ENCODE peak calls at places on chromosomes 11 and 22, in eight cellular contexts. One of them, this sample, is unnamed.
A peak's percentile ranks its signal among the peaks of the same experiment; 100 is the strongest.

GRCh38 chr22:46241397-46242007 is 8.6 kb downstream of the CDPF1 start:
- DNase-seq in NCI-H1694 treated with DMSO at 0.1 percent for 48 hours: no peak
- DNase-seq in A549: no peak
- DNase-seq in NAMALWA: no peak
- DNase-seq in heart left ventricle: no peak
- DNase-seq in ELF-1: no peak
- DNase-seq in cardiac fibroblast: no peak
- DNase-seq in GM12865: no peak
- DNase-seq in this sample: no peak

GRCh38 chr22:38849816-38850215 is 6.0 kb upstream of the NPTXR start:
- DNase-seq in cardiac fibroblast: no peak
- DNase-seq in GM12865: no peak
- DNase-seq in NAMALWA: no peak
- DNase-seq in NCI-H1694 treated with DMSO at 0.1 percent for 48 hours: no peak
- DNase-seq in heart left ventricle: no peak
- DNase-seq in ELF-1: no peak
- DNase-seq in A549: no peak
- DNase-seq in this sample: no peak

GRCh38 chr11:120180571-120181445 is 30.0 kb upstream of the OAF start:
- DNase-seq in NAMALWA: no peak
- DNase-seq in A549: no peak
- DNase-seq in ELF-1: peak; percentile 57
- DNase-seq in NCI-H1694 treated with DMSO at 0.1 percent for 48 hours: no peak
- DNase-seq in cardiac fibroblast: peak; percentile 56
- DNase-seq in heart left ventricle: peak; percentile 66
- DNase-seq in GM12865: no peak
- DNase-seq in this sample: no peak

GRCh38 chr11:94602430-94603372 is 35.5 kb downstream of the PIWIL4 start:
- DNase-seq in heart left ventricle: peak; percentile 60
- DNase-seq in cardiac fibroblast: peak; percentile 75
- DNase-seq in NAMALWA: peak; percentile 80
- DNase-seq in NCI-H1694 treated with DMSO at 0.1 percent for 48 hours: no peak
- DNase-seq in GM12865: peak; percentile 70
- DNase-seq in ELF-1: peak; percentile 65
- DNase-seq in A549: peak; percentile 28
- DNase-seq in this sample: no peak

GRCh38 chr22:30947163-30947820 is 21.3 kb downstream of the MORC2 start:
- DNase-seq in heart left ventricle: no peak
- DNase-seq in NCI-H1694 treated with DMSO at 0.1 percent for 48 hours: no peak
- DNase-seq in cardiac fibroblast: peak; percentile 6
- DNase-seq in NAMALWA: no peak
- DNase-seq in GM12865: no peak
- DNase-seq in ELF-1: peak; percentile 51
- DNase-seq in A549: no peak
- DNase-seq in this sample: no peak

GRCh38 chr11:10654211-10655150 is 39.1 kb downstream of the IRAG1 start:
- DNase-seq in heart left ventricle: no peak
- DNase-seq in NCI-H1694 treated with DMSO at 0.1 percent for 48 hours: peak; percentile 52
- DNase-seq in NAMALWA: peak; percentile 74
- DNase-seq in cardiac fibroblast: peak; percentile 84
- DNase-seq in GM12865: peak; percentile 81
- DNase-seq in ELF-1: no peak
- DNase-seq in A549: peak; percentile 35
- DNase-seq in this sample: no peak

GRCh38 chr22:30314918-30315317 is 11.8 kb downstream of the TBC1D10A start:
- DNase-seq in ELF-1: peak; percentile 42
- DNase-seq in cardiac fibroblast: no peak
- DNase-seq in GM12865: peak; percentile 87
- DNase-seq in NAMALWA: no peak
- DNase-seq in heart left ventricle: no peak
- DNase-seq in A549: no peak
- DNase-seq in NCI-H1694 treated with DMSO at 0.1 percent for 48 hours: no peak
- DNase-seq in this sample: no peak

GRCh38 chr11:67646535-67647336 is 3.8 kb downstream of the ACY3 start:
- DNase-seq in A549: no peak
- DNase-seq in GM12865: peak; percentile 86
- DNase-seq in NCI-H1694 treated with DMSO at 0.1 percent for 48 hours: no peak
- DNase-seq in heart left ventricle: peak; percentile 60
- DNase-seq in cardiac fibroblast: no peak
- DNase-seq in NAMALWA: peak; percentile 80
- DNase-seq in ELF-1: no peak
- DNase-seq in this sample: no peak

GRCh38 chr22:49532831-49533802 is 294.6 kb downstream of the BRD1 start:
- DNase-seq in heart left ventricle: no peak
- DNase-seq in GM12865: no peak
- DNase-seq in A549: no peak
- DNase-seq in NAMALWA: no peak
- DNase-seq in ELF-1: no peak
- DNase-seq in cardiac fibroblast: no peak
- DNase-seq in NCI-H1694 treated with DMSO at 0.1 percent for 48 hours: no peak
- DNase-seq in this sample: no peak

GRCh38 chr11:83127309-83127636 is 29.7 kb upstream of the PCF11 start:
- DNase-seq in A549: no peak
- DNase-seq in heart left ventricle: no peak
- DNase-seq in NCI-H1694 treated with DMSO at 0.1 percent for 48 hours: no peak
- DNase-seq in NAMALWA: no peak
- DNase-seq in GM12865: no peak
- DNase-seq in cardiac fibroblast: no peak
- DNase-seq in ELF-1: no peak
- DNase-seq in this sample: no peak

GRCh38 chr11:134639586-134640330 is 227.7 kb upstream of the B3GAT1 start:
- DNase-seq in A549: no peak
- DNase-seq in ELF-1: no peak
- DNase-seq in heart left ventricle: no peak
- DNase-seq in NAMALWA: no peak
- DNase-seq in GM12865: no peak
- DNase-seq in NCI-H1694 treated with DMSO at 0.1 percent for 48 hours: no peak
- DNase-seq in cardiac fibroblast: no peak
- DNase-seq in this sample: no peak

GRCh38 chr11:111206472-111206871 is 39.1 kb upstream of the POU2AF2 start:
- DNase-seq in NCI-H1694 treated with DMSO at 0.1 percent for 48 hours: no peak
- DNase-seq in cardiac fibroblast: peak; percentile 68
- DNase-seq in NAMALWA: no peak
- DNase-seq in ELF-1: no peak
- DNase-seq in GM12865: no peak
- DNase-seq in A549: peak; percentile 8
- DNase-seq in heart left ventricle: no peak
- DNase-seq in this sample: peak; percentile 70

GRCh38 chr11:908273-908672 is 2.3 kb downstream of the CHID1 start:
- DNase-seq in GM12865: no peak
- DNase-seq in NCI-H1694 treated with DMSO at 0.1 percent for 48 hours: no peak
- DNase-seq in A549: no peak
- DNase-seq in cardiac fibroblast: no peak
- DNase-seq in ELF-1: peak; percentile 41
- DNase-seq in heart left ventricle: no peak
- DNase-seq in NAMALWA: no peak
- DNase-seq in this sample: no peak

GRCh38 chr11:112294688-112295340 is 34.2 kb upstream of the PLET1 start:
- DNase-seq in NCI-H1694 treated with DMSO at 0.1 percent for 48 hours: no peak
- DNase-seq in A549: no peak
- DNase-seq in NAMALWA: no peak
- DNase-seq in heart left ventricle: no peak
- DNase-seq in cardiac fibroblast: no peak
- DNase-seq in GM12865: no peak
- DNase-seq in ELF-1: no peak
- DNase-seq in this sample: no peak

GRCh38 chr11:86670179-86670578 is 2.2 kb downstream of the ME3 start:
- DNase-seq in A549: no peak
- DNase-seq in heart left ventricle: no peak
- DNase-seq in cardiac fibroblast: peak; percentile 72
- DNase-seq in ELF-1: no peak
- DNase-seq in GM12865: no peak
- DNase-seq in NCI-H1694 treated with DMSO at 0.1 percent for 48 hours: no peak
- DNase-seq in NAMALWA: no peak
- DNase-seq in this sample: no peak

GRCh38 chr11:95081010-95081409 is 8.6 kb upstream of the ENDOD1 start:
- DNase-seq in GM12865: no peak
- DNase-seq in A549: no peak
- DNase-seq in NAMALWA: no peak
- DNase-seq in heart left ventricle: no peak
- DNase-seq in NCI-H1694 treated with DMSO at 0.1 percent for 48 hours: no peak
- DNase-seq in cardiac fibroblast: no peak
- DNase-seq in ELF-1: no peak
- DNase-seq in this sample: no peak

GRCh38 chr11:67027943-67028542 is 5.1 kb downstream of the SYT12 start:
- DNase-seq in ELF-1: peak; percentile 59
- DNase-seq in heart left ventricle: no peak
- DNase-seq in NCI-H1694 treated with DMSO at 0.1 percent for 48 hours: no peak
- DNase-seq in A549: no peak
- DNase-seq in GM12865: peak; percentile 76
- DNase-seq in cardiac fibroblast: no peak
- DNase-seq in NAMALWA: peak; percentile 87
- DNase-seq in this sample: no peak

GRCh38 chr11:105265859-105266258 is 126.3 kb upstream of the CARD18 start:
- DNase-seq in GM12865: no peak
- DNase-seq in cardiac fibroblast: peak; percentile 38
- DNase-seq in ELF-1: no peak
- DNase-seq in NCI-H1694 treated with DMSO at 0.1 percent for 48 hours: no peak
- DNase-seq in A549: no peak
- DNase-seq in NAMALWA: no peak
- DNase-seq in heart left ventricle: no peak
- DNase-seq in this sample: no peak

GRCh38 chr22:23402275-23403151 is 177.6 kb downstream of the IGLL1 start:
- DNase-seq in heart left ventricle: no peak
- DNase-seq in GM12865: peak; percentile 71
- DNase-seq in ELF-1: peak; percentile 87
- DNase-seq in NCI-H1694 treated with DMSO at 0.1 percent for 48 hours: no peak
- DNase-seq in A549: peak; percentile 48
- DNase-seq in NAMALWA: peak; percentile 87
- DNase-seq in cardiac fibroblast: peak; percentile 56
- DNase-seq in this sample: peak; percentile 73

GRCh38 chr22:29716814-29717213 is 3.0 kb upstream of the CABP7 start:
- DNase-seq in NAMALWA: peak; percentile 62
- DNase-seq in heart left ventricle: no peak
- DNase-seq in ELF-1: peak; percentile 88
- DNase-seq in GM12865: peak; percentile 54
- DNase-seq in cardiac fibroblast: peak; percentile 84
- DNase-seq in NCI-H1694 treated with DMSO at 0.1 percent for 48 hours: no peak
- DNase-seq in A549: no peak
- DNase-seq in this sample: peak; percentile 84

GRCh38 chr11:120532511-120533196 is 21.1 kb downstream of the GRIK4 start:
- DNase-seq in ELF-1: peak; percentile 42
- DNase-seq in GM12865: no peak
- DNase-seq in NCI-H1694 treated with DMSO at 0.1 percent for 48 hours: no peak
- DNase-seq in NAMALWA: no peak
- DNase-seq in cardiac fibroblast: peak; percentile 41
- DNase-seq in A549: no peak
- DNase-seq in heart left ventricle: no peak
- DNase-seq in this sample: peak; percentile 69

GRCh38 chr22:38298312-38299000 is 18.8 kb downstream of the CSNK1E start:
- DNase-seq in A549: no peak
- DNase-seq in GM12865: peak; percentile 54
- DNase-seq in NAMALWA: peak; percentile 30
- DNase-seq in ELF-1: peak; percentile 90
- DNase-seq in NCI-H1694 treated with DMSO at 0.1 percent for 48 hours: no peak
- DNase-seq in cardiac fibroblast: peak; percentile 94
- DNase-seq in heart left ventricle: no peak
- DNase-seq in this sample: no peak

GRCh38 chr11:132604446-132604845 is 927.9 kb downstream of the OPCML start:
- DNase-seq in cardiac fibroblast: peak; percentile 38
- DNase-seq in NCI-H1694 treated with DMSO at 0.1 percent for 48 hours: no peak
- DNase-seq in ELF-1: no peak
- DNase-seq in NAMALWA: no peak
- DNase-seq in heart left ventricle: no peak
- DNase-seq in A549: no peak
- DNase-seq in GM12865: no peak
- DNase-seq in this sample: peak; percentile 19

GRCh38 chr22:32858121-32858703 is 56.7 kb downstream of the TIMP3 start:
- DNase-seq in NAMALWA: no peak
- DNase-seq in cardiac fibroblast: no peak
- DNase-seq in GM12865: no peak
- DNase-seq in NCI-H1694 treated with DMSO at 0.1 percent for 48 hours: no peak
- DNase-seq in heart left ventricle: no peak
- DNase-seq in ELF-1: no peak
- DNase-seq in A549: no peak
- DNase-seq in this sample: no peak

GRCh38 chr11:1569251-1569780 is 2.8 kb downstream of the DUSP8 start:
- DNase-seq in NCI-H1694 treated with DMSO at 0.1 percent for 48 hours: no peak
- DNase-seq in cardiac fibroblast: no peak
- DNase-seq in A549: no peak
- DNase-seq in GM12865: no peak
- DNase-seq in heart left ventricle: no peak
- DNase-seq in NAMALWA: no peak
- DNase-seq in ELF-1: peak; percentile 5
- DNase-seq in this sample: no peak

GRCh38 chr11:127632971-127633680 is 632.6 kb upstream of the KIRREL3 start:
- DNase-seq in NCI-H1694 treated with DMSO at 0.1 percent for 48 hours: no peak
- DNase-seq in ELF-1: no peak
- DNase-seq in heart left ventricle: no peak
- DNase-seq in GM12865: no peak
- DNase-seq in cardiac fibroblast: no peak
- DNase-seq in NAMALWA: no peak
- DNase-seq in A549: no peak
- DNase-seq in this sample: no peak

GRCh38 chr11:43933608-43934358 is 8.7 kb upstream of the C11orf96 start:
- DNase-seq in heart left ventricle: no peak
- DNase-seq in cardiac fibroblast: peak; percentile 75
- DNase-seq in NCI-H1694 treated with DMSO at 0.1 percent for 48 hours: peak; percentile 55
- DNase-seq in GM12865: no peak
- DNase-seq in A549: no peak
- DNase-seq in NAMALWA: no peak
- DNase-seq in ELF-1: no peak
- DNase-seq in this sample: peak; percentile 53

GRCh38 chr22:18063311-18063710 is 14.5 kb upstream of the PEX26 start:
- DNase-seq in GM12865: no peak
- DNase-seq in A549: no peak
- DNase-seq in NCI-H1694 treated with DMSO at 0.1 percent for 48 hours: no peak
- DNase-seq in ELF-1: peak; percentile 67
- DNase-seq in cardiac fibroblast: no peak
- DNase-seq in heart left ventricle: no peak
- DNase-seq in NAMALWA: no peak
- DNase-seq in this sample: no peak

GRCh38 chr11:78961186-78961782 is 386.6 kb upstream of the NARS2 start:
- DNase-seq in NAMALWA: no peak
- DNase-seq in ELF-1: peak; percentile 80
- DNase-seq in A549: no peak
- DNase-seq in NCI-H1694 treated with DMSO at 0.1 percent for 48 hours: no peak
- DNase-seq in GM12865: peak; percentile 9
- DNase-seq in cardiac fibroblast: peak; percentile 51
- DNase-seq in heart left ventricle: no peak
- DNase-seq in this sample: peak; percentile 53

GRCh38 chr11:92875473-92875872 is 94.0 kb upstream of the MTNR1B start:
- DNase-seq in ELF-1: no peak
- DNase-seq in GM12865: no peak
- DNase-seq in NAMALWA: no peak
- DNase-seq in NCI-H1694 treated with DMSO at 0.1 percent for 48 hours: no peak
- DNase-seq in A549: no peak
- DNase-seq in cardiac fibroblast: no peak
- DNase-seq in heart left ventricle: no peak
- DNase-seq in this sample: no peak

GRCh38 chr11:97557399-97557798 is 1167.6 kb downstream of the JRKL start:
- DNase-seq in ELF-1: no peak
- DNase-seq in heart left ventricle: no peak
- DNase-seq in GM12865: no peak
- DNase-seq in A549: no peak
- DNase-seq in NAMALWA: peak; percentile 3
- DNase-seq in cardiac fibroblast: peak; percentile 56
- DNase-seq in NCI-H1694 treated with DMSO at 0.1 percent for 48 hours: no peak
- DNase-seq in this sample: no peak

GRCh38 chr11:47399860-47400812 is 8.3 kb upstream of the SLC39A13 start:
- DNase-seq in NCI-H1694 treated with DMSO at 0.1 percent for 48 hours: no peak
- DNase-seq in heart left ventricle: no peak
- DNase-seq in GM12865: peak; percentile 59
- DNase-seq in ELF-1: peak; percentile 34
- DNase-seq in A549: no peak
- DNase-seq in NAMALWA: peak; percentile 71
- DNase-seq in cardiac fibroblast: no peak
- DNase-seq in this sample: peak; percentile 46

GRCh38 chr22:19853058-19853878 is 1.4 kb downstream of the GNB1L start:
- DNase-seq in A549: no peak
- DNase-seq in heart left ventricle: no peak
- DNase-seq in GM12865: no peak
- DNase-seq in NCI-H1694 treated with DMSO at 0.1 percent for 48 hours: no peak
- DNase-seq in ELF-1: no peak
- DNase-seq in cardiac fibroblast: no peak
- DNase-seq in NAMALWA: no peak
- DNase-seq in this sample: no peak

GRCh38 chr11:77411238-77411637 is 62.7 kb downstream of the PAK1 start:
- DNase-seq in A549: peak; percentile 22
- DNase-seq in ELF-1: no peak
- DNase-seq in GM12865: peak; percentile 56
- DNase-seq in cardiac fibroblast: peak; percentile 26
- DNase-seq in heart left ventricle: peak; percentile 70
- DNase-seq in NCI-H1694 treated with DMSO at 0.1 percent for 48 hours: no peak
- DNase-seq in NAMALWA: peak; percentile 51
- DNase-seq in this sample: peak; percentile 30

This sample was measured in AG08396.